ENCODE peak calls at places on chromosomes 2 and 18, in nine cellular contexts. J, P, Y, M, C, V, U, A and K are unnamed samples.

GRCh38 chr18:9708057-9708881 is at the start of gene RAB31:
- DNase-seq in J (peak; percentile 26), P (no peak), Y (peak; percentile 89), M (no peak), C (no peak), V (peak; percentile 89), U (peak; percentile 86), A (peak; percentile 72), K (no peak)

GRCh38 chr2:173999272-173999671 is 34.1 kb upstream of the SP3 start:
- DNase-seq in J (no peak), P (no peak), Y (peak; percentile 39), M (no peak), C (no peak), V (no peak), U (peak; percentile 27), A (no peak), K (no peak)

GRCh38 chr2:207219036-207219435 is 53.3 kb upstream of the KLF7 start:
- DNase-seq in J (no peak), P (peak; percentile 64), Y (no peak), M (no peak), C (no peak), V (no peak), U (no peak), A (no peak), K (no peak)

GRCh38 chr2:16684676-16685339 is 19.2 kb upstream of the CYRIA start:
- DNase-seq in J (no peak), P (no peak), Y (no peak), M (no peak), C (no peak), V (no peak), U (no peak), A (no peak), K (no peak)

GRCh38 chr2:117091438-117091837 is 723.1 kb upstream of the DDX18 start:
- DNase-seq in J (no peak), P (no peak), Y (no peak), M (no peak), C (no peak), V (no peak), U (no peak), A (no peak), K (no peak)

GRCh38 chr2:216108310-216108966 is 710 bp upstream of the XRCC5 start:
- DNase-seq in J (no peak), P (no peak), Y (no peak), M (no peak), C (no peak), V (no peak), U (no peak), A (no peak), K (no peak)

GRCh38 chr2:27809761-27810241 is 38.3 kb downstream of the MRPL33 start:
- DNase-seq in J (no peak), P (no peak), Y (no peak), M (no peak), C (no peak), V (no peak), U (no peak), A (no peak), K (no peak)

GRCh38 chr2:148794558-148794957 is 80.5 kb upstream of the KIF5C start:
- DNase-seq in J (no peak), P (no peak), Y (no peak), M (no peak), C (no peak), V (no peak), U (no peak), A (no peak), K (no peak)

GRCh38 chr2:224016963-224017362 is 22.1 kb downstream of the SERPINE2 start:
- DNase-seq in J (no peak), P (no peak), Y (no peak), M (no peak), C (no peak), V (no peak), U (no peak), A (no peak), K (no peak)

GRCh38 chr2:122136071-122136470 is 380.6 kb downstream of the TSN start:
- DNase-seq in J (no peak), P (peak; percentile 15), Y (no peak), M (no peak), C (no peak), V (no peak), U (no peak), A (no peak), K (peak; percentile 63)

GRCh38 chr18:21361297-21361880 is 119.4 kb downstream of the GREB1L start:
- DNase-seq in J (no peak), P (no peak), Y (no peak), M (no peak), C (no peak), V (no peak), U (peak; percentile 9), A (peak; percentile 62), K (peak; percentile 8)

GRCh38 chr2:161417428-161418274 is 1.6 kb downstream of the TBR1 start:
- DNase-seq in J (no peak), P (no peak), Y (no peak), M (no peak), C (no peak), V (no peak), U (no peak), A (no peak), K (no peak)

GRCh38 chr2:161173541-161174194 is 13.4 kb downstream of the TANK start:
- DNase-seq in J (no peak), P (no peak), Y (no peak), M (no peak), C (no peak), V (no peak), U (no peak), A (no peak), K (no peak)

GRCh38 chr18:39521164-39521563 is 1955.6 kb upstream of the CELF4 start:
- DNase-seq in J (no peak), P (no peak), Y (no peak), M (no peak), C (no peak), V (no peak), U (no peak), A (no peak), K (no peak)

GRCh38 chr2:69465513-69466456 is 28.6 kb upstream of the NFU1 start:
- DNase-seq in J (no peak), P (no peak), Y (peak; percentile 76), M (no peak), C (no peak), V (peak; percentile 63), U (no peak), A (no peak), K (no peak)

GRCh38 chr18:23043803-23044376 is 91.4 kb upstream of the CABLES1 start:
- DNase-seq in J (no peak), P (no peak), Y (no peak), M (no peak), C (no peak), V (no peak), U (no peak), A (no peak), K (no peak)

GRCh38 chr2:113977660-113978523 is 88.0 kb downstream of the ACTR3 start:
- DNase-seq in J (no peak), P (peak; percentile 88), Y (no peak), M (peak; percentile 1), C (no peak), V (no peak), U (no peak), A (no peak), K (peak; percentile 35)

GRCh38 chr2:20994130-20994529 is 49.7 kb downstream of the APOB start:
- DNase-seq in J (no peak), P (no peak), Y (no peak), M (no peak), C (no peak), V (no peak), U (no peak), A (no peak), K (no peak)

GRCh38 chr2:126886201-126886905 is 12.3 kb upstream of the TEX51 start:
- DNase-seq in J (no peak), P (peak; percentile 52), Y (peak; percentile 50), M (no peak), C (peak; percentile 55), V (peak; percentile 81), U (peak; percentile 64), A (no peak), K (peak; percentile 81)

GRCh38 chr18:56115072-56116038 is 523.0 kb downstream of the TXNL1 start:
- DNase-seq in J (no peak), P (no peak), Y (no peak), M (no peak), C (no peak), V (no peak), U (no peak), A (no peak), K (no peak)

GRCh38 chr18:13014232-13014631 is 23.1 kb downstream of the CEP192 start:
- DNase-seq in J (no peak), P (no peak), Y (no peak), M (no peak), C (no peak), V (no peak), U (no peak), A (no peak), K (no peak)

GRCh38 chr2:3526871-3527270 is 7.5 kb upstream of the ADI1 start:
- DNase-seq in J (no peak), P (no peak), Y (no peak), M (no peak), C (no peak), V (no peak), U (no peak), A (no peak), K (no peak)